ENCODE peak calls at places on chromosomes 13 and 19, in seven cellular contexts. O, Y, F, K, D, A and G are unnamed samples.
A peak's percentile ranks its signal among the peaks of the same experiment; 100 is the strongest.

GRCh38 chr13:111467111-111467890 is 146.9 kb downstream of the TEX29 start:
- DNase-seq in K (no peak), O (no peak), F (no peak), A (peak; percentile 14), Y (no peak), D (no peak), G (no peak)

GRCh38 chr13:77267362-77267761 is 59.5 kb downstream of the MYCBP2 start:
- DNase-seq in Y (no peak), A (no peak), D (no peak), F (no peak), O (peak; percentile 34), K (no peak), G (peak; percentile 64)

GRCh38 chr19:32631381-32631780 is 43.6 kb downstream of the ANKRD27 start:
- DNase-seq in K (no peak), Y (no peak), A (no peak), D (no peak), F (no peak), O (no peak), G (no peak)

GRCh38 chr19:45884682-45885555 is 1.0 kb downstream of the IRF2BP1 start:
- DNase-seq in O (no peak), A (no peak), D (peak; percentile 54), F (no peak), K (no peak), Y (peak; percentile 71), G (no peak)

GRCh38 chr13:39875111-39875510 is 219.6 kb downstream of the COG6 start:
- DNase-seq in A (no peak), O (no peak), K (no peak), Y (no peak), F (no peak), D (no peak), G (peak; percentile 43)

GRCh38 chr13:52371736-52372247 is 34.2 kb downstream of the THSD1 start:
- DNase-seq in Y (no peak), A (no peak), K (peak; percentile 33), D (no peak), F (peak; percentile 37), O (peak; percentile 63), G (peak; percentile 77)

GRCh38 chr13:46543307-46543706 is 9.7 kb upstream of the LRCH1 start:
- DNase-seq in A (no peak), D (no peak), F (no peak), K (no peak), O (no peak), Y (no peak), G (no peak)

GRCh38 chr13:35824395-35824794 is 306.8 kb downstream of the DCLK1 start:
- DNase-seq in Y (no peak), O (no peak), F (no peak), D (no peak), A (no peak), K (no peak), G (no peak)

GRCh38 chr13:31199849-31200635 is at the start of gene B3GLCT:
- DNase-seq in O (peak; percentile 68), K (peak; percentile 18), Y (peak; percentile 86), F (peak; percentile 36), D (peak; percentile 76), A (peak; percentile 91), G (peak; percentile 65)

GRCh38 chr13:50227356-50227755 is 212.1 kb downstream of the KCNRG start:
- DNase-seq in Y (no peak), D (no peak), K (no peak), O (no peak), A (no peak), F (no peak), G (no peak)

GRCh38 chr19:56159009-56159501 is 16.8 kb upstream of the GALP start:
- DNase-seq in O (no peak), Y (no peak), A (no peak), K (no peak), D (no peak), F (no peak), G (no peak)

GRCh38 chr13:93254775-93255174 is 28.2 kb downstream of the GPC6 start:
- DNase-seq in K (no peak), D (no peak), F (no peak), O (no peak), Y (no peak), A (no peak), G (no peak)

GRCh38 chr19:48393196-48393558 is 291 bp upstream of the GRIN2D start:
- DNase-seq in D (no peak), Y (no peak), O (no peak), F (no peak), K (no peak), A (no peak), G (no peak)

GRCh38 chr13:19586904-19587634 is 25.7 kb upstream of the TPTE2 start:
- DNase-seq in Y (peak; percentile 76), K (no peak), A (no peak), F (no peak), O (peak; percentile 34), D (no peak), G (peak; percentile 47)

GRCh38 chr13:38419312-38419873 is 69.7 kb downstream of the UFM1 start:
- DNase-seq in D (no peak), F (no peak), Y (no peak), O (no peak), K (no peak), A (no peak), G (no peak)

GRCh38 chr19:28794301-28794700 is 418.6 kb downstream of the UQCRFS1 start:
- DNase-seq in A (no peak), K (no peak), O (no peak), Y (no peak), D (no peak), F (no peak), G (no peak)

GRCh38 chr19:55676384-55676783 is 1.4 kb downstream of the EPN1 start:
- DNase-seq in K (no peak), D (peak; percentile 70), F (no peak), O (peak; percentile 13), Y (no peak), A (no peak), G (peak; percentile 37)

GRCh38 chr19:55704494-55705245 is 29.6 kb downstream of the EPN1 start:
- DNase-seq in K (no peak), A (no peak), D (no peak), O (no peak), Y (no peak), F (no peak), G (peak; percentile 1)

GRCh38 chr13:29924482-29924884 is 74.1 kb upstream of the UBL3 start:
- DNase-seq in F (no peak), A (no peak), K (peak; percentile 61), D (no peak), O (peak; percentile 86), Y (no peak), G (peak; percentile 59)

GRCh38 chr13:113816925-113817859 is 46.7 kb downstream of the GAS6 start:
- DNase-seq in Y (peak; percentile 94), A (peak; percentile 94), O (peak; percentile 83), D (peak; percentile 86), F (peak; percentile 79), K (peak; percentile 72), G (peak; percentile 81)
- TF ChIP-seq CTCF in Y (peak; percentile 76), A (peak; percentile 92), O (peak; percentile 78), D (peak; percentile 71), F (no peak), K (peak; percentile 91), G (peak; percentile 81)

GRCh38 chr13:48547663-48548092 is 14.8 kb upstream of the RCBTB2 start:
- DNase-seq in F (no peak), D (no peak), O (no peak), A (no peak), Y (no peak), K (no peak), G (no peak)

GRCh38 chr13:48539550-48539949 is 6.7 kb upstream of the RCBTB2 start:
- DNase-seq in O (no peak), D (no peak), F (no peak), Y (no peak), K (no peak), A (no peak), G (peak; percentile 18)

GRCh38 chr13:48542138-48542537 is 9.3 kb upstream of the RCBTB2 start:
- DNase-seq in D (no peak), Y (no peak), F (no peak), K (no peak), O (no peak), A (no peak), G (no peak)

GRCh38 chr13:48545608-48546007 is 12.7 kb upstream of the RCBTB2 start:
- DNase-seq in Y (no peak), K (no peak), D (no peak), F (no peak), A (no peak), O (no peak), G (no peak)

GRCh38 chr13:48542581-48543341 is 9.9 kb upstream of the RCBTB2 start:
- DNase-seq in D (peak; percentile 18), O (peak; percentile 16), K (peak; percentile 9), Y (peak; percentile 43), A (peak; percentile 49), F (no peak), G (peak; percentile 20)
- H3K4me3 ChIP-seq in D (no peak overlapping the region), O (no peak overlapping the region), K (no peak overlapping the region), Y (no peak overlapping the region), A (no peak overlapping the region), F (no peak overlapping the region), G (no peak overlapping the region)

GRCh38 chr19:18650468-18651001 is 13.7 kb downstream of the KLHL26 start:
- DNase-seq in O (peak; percentile 93), A (no peak), K (peak; percentile 85), Y (peak; percentile 72), D (no peak), F (no peak), G (peak; percentile 84)

GRCh38 chr19:18647807-18648206 is 11.0 kb downstream of the KLHL26 start:
- DNase-seq in F (no peak), D (no peak), A (no peak), Y (no peak), O (no peak), K (no peak), G (no peak)

GRCh38 chr19:18650048-18650435 is 13.2 kb downstream of the KLHL26 start:
- DNase-seq in O (peak; percentile 61), D (no peak), F (no peak), A (no peak), K (peak; percentile 59), Y (peak; percentile 55), G (peak; percentile 50)

GRCh38 chr19:18648971-18649310 is 12.1 kb downstream of the KLHL26 start:
- DNase-seq in A (no peak), O (no peak), D (no peak), K (peak; percentile 48), Y (no peak), F (no peak), G (no peak)

DNA sequence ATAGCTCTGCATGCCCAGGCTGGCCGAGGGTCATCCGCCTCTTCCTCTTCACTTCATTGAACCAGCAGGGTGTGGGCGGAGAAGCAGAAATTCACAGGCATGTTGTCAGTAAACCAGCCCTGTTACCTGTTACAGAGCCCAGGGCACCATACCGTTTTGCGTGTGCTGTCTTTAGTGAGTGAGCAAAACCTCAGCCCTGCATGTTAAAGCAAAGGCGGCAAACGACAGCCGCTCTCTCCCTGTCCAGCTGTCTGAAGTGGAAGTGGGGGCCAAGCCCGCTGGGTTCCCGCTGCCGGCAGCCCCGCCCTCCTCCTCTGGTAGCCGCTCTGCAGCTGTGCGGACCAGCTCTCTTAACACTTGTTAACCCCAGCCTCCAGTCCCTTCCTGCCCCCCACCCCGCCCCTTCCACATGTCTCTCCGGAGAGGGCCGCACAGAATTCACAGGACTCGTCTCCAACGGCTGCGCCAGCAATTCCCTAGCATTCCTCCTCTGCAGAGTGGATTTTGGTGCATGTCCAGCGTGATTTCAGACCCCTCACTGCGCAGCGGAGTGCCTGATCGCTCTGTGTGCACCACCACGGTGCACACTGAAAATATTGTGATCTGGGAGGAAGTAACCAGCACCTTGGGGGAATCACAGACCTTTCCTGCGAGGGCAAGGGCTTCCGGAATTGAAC is 12.7 kb downstream of the KLHL26 start:
- DNase-seq in K (peak; percentile 51), O (peak; percentile 70), A (no peak), D (no peak), F (no peak), Y (peak; percentile 68), G (peak; percentile 30)
- TF ChIP-seq CTCF in K (no peak), O (no peak), A (no peak), D (no peak), F (no peak), Y (no peak), G (no peak)

GRCh38 chr13:28495586-28496564 is 947 bp upstream of the FLT1 start:
- DNase-seq in F (no peak), Y (no peak), D (no peak), A (peak; percentile 56), K (no peak), O (no peak), G (no peak)
- H3K4me3 ChIP-seq in F (no peak overlapping the region), Y (no peak overlapping the region), D (no peak overlapping the region), A (peak overlapping the region; percentile 65), K (peak overlapping the region; percentile 63), O (peak overlapping the region; percentile 94), G (no peak overlapping the region)